ENCODE peak calls at places on chromosomes 13 and 19, in five cellular contexts. F, S, I, L and C are unnamed samples.

GRCh38 chr13:66347718-66348117 is 882.4 kb downstream of the PCDH9 start:
- DNase-seq in I (no peak), L (no peak), F (no peak), S (no peak), C (peak; percentile 19)

GRCh38 chr13:104635879-104636278 is 1569.7 kb upstream of the SLC10A2 start:
- DNase-seq in I (no peak), F (no peak), S (no peak), L (no peak), C (no peak)

GRCh38 chr19:43809762-43810696 is 7.8 kb upstream of the LYPD5 start:
- DNase-seq in S (peak; percentile 81), I (no peak), F (no peak), L (peak; percentile 25), C (no peak)

GRCh38 chr19:29326351-29326750 is 113.4 kb upstream of the UQCRFS1 start:
- DNase-seq in F (no peak), S (no peak), I (no peak), L (no peak), C (no peak)

GRCh38 chr13:42312817-42313431 is 41.0 kb downstream of the AKAP11 start:
- DNase-seq in I (no peak), S (no peak), F (no peak), L (no peak), C (no peak)

GRCh38 chr13:45466359-45466758 is 1.6 kb downstream of the COG3 start:
- DNase-seq in F (no peak), S (no peak), L (no peak), I (no peak), C (no peak)

GRCh38 chr19:6510618-6511017 is 8.5 kb upstream of the TUBB4A start:
- DNase-seq in I (no peak), S (no peak), L (no peak), F (no peak), C (no peak)

GRCh38 chr13:99206873-99207272 is 6.2 kb downstream of the UBAC2 start:
- DNase-seq in F (no peak), L (no peak), S (no peak), I (no peak), C (no peak)

GRCh38 chr13:33550885-33551284 is 265.3 kb upstream of the STARD13 start:
- DNase-seq in F (no peak), I (no peak), S (no peak), L (no peak), C (no peak)

GRCh38 chr19:27793644-27794443 is 1419.1 kb downstream of the UQCRFS1 start:
- DNase-seq in I (peak; percentile 91), S (peak; percentile 95), L (peak; percentile 95), F (peak; percentile 95), C (peak; percentile 82)

GRCh38 chr13:98778749-98779148 is 26.3 kb upstream of the SLC15A1 start:
- DNase-seq in S (no peak), F (no peak), L (peak; percentile 72), I (no peak), C (peak; percentile 9)

GRCh38 chr19:27901078-27901477 is 1311.9 kb downstream of the UQCRFS1 start:
- DNase-seq in S (no peak), F (no peak), L (no peak), I (no peak), C (no peak)

GRCh38 chr19:618674-619285 is 14.6 kb downstream of the POLRMT start:
- DNase-seq in S (no peak), L (no peak), I (no peak), F (no peak), C (no peak)
- H3K4me3 ChIP-seq in S (no peak overlapping the region), L (no peak overlapping the region), I (no peak overlapping the region), F (no peak overlapping the region), C (no peak overlapping the region)

GRCh38 chr13:69553976-69554375 is 553.6 kb upstream of the ATXN8OS start:
- DNase-seq in L (no peak), I (no peak), S (no peak), F (no peak), C (no peak)

GRCh38 chr13:69551193-69551592 is 556.4 kb upstream of the ATXN8OS start:
- DNase-seq in I (no peak), L (no peak), S (no peak), F (no peak), C (no peak)

GRCh38 chr13:69556540-69557196 is 551.0 kb upstream of the ATXN8OS start:
- DNase-seq in S (no peak), I (no peak), L (no peak), F (no peak), C (no peak)
- TF ChIP-seq CTCF in S (no peak), I (no peak), L (no peak), F (no peak), C (peak; percentile 16)

DNA sequence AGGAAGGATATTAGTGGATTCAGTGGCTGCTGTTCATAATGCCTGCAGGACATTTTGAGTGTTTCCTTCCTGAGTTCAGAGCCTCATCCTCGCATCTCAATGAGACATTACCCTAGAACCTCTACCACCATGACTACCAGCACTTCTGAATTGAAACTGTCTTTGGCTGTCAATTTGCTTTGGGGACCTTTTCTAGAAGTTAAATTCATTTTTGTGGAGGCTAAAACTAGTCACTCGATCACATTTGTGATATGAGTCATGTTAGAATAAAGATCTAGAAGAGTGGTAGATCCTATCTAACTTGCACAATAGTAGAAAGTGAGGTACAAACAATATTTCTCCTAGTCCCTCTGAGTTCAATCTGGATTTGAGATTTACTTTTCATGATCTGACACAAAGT is 124.9 kb downstream of the KCNRG start:
- DNase-seq in F (no peak), I (no peak), L (no peak), S (peak; percentile 30), C (no peak)
- H3K4me3 ChIP-seq in F (no peak overlapping the region), I (no peak overlapping the region), L (no peak overlapping the region), S (no peak overlapping the region), C (no peak overlapping the region)

DNA sequence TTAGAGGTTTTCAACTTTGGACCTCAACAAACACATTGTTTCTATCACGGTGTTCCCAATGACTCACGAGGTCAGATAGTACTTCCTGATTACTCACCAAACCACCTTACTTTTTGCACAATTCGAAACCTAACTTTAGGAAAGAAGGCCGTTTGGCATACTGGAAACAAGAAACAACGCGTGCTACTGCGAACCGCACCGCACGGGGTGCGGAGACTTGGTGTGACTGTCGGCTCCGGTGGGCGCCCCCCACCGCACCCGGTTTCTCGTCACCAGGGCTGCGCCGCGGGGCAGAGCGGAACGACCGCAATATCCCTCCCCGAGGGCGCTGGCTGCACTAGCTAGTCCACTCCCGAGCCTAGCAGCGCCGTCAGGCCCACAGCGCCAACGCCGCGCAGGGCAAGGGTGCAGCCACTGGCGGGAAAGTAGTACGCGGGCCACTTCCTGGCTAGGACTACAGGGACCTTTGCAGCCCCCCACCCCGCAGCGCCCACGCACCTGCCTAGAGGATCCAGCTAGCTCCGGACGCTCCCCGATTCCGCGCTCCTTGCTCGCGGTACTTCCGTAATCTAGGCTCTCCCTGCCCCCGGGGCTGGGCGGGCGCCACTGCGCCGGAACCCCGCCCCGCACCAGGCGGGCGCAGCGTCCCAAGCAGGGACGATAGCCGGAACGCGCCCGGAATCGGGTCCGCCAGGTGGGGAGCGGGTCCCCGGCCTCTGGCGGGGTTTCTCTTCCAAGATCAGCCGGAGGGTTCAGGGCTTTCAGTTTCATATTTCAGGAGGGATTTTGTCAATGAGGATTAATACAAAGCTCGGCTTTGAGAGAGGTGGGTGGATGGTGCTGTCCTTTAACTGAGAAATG is at the start of gene PARP4:
- DNase-seq in I (peak; percentile 77), F (peak; percentile 91), S (peak; percentile 86), L (peak; percentile 72), C (peak; percentile 81)
- TF ChIP-seq CTCF in I (peak; percentile 16), F (no peak), S (peak; percentile 36), L (no peak), C (no peak)

GRCh38 chr19:41540041-41540695 is 35.8 kb upstream of the CEACAM21 start:
- DNase-seq in S (no peak), F (no peak), I (no peak), L (no peak), C (no peak)
- H3K4me3 ChIP-seq in S (no peak overlapping the region), F (no peak overlapping the region), I (no peak overlapping the region), L (no peak overlapping the region), C (no peak overlapping the region)

DNA sequence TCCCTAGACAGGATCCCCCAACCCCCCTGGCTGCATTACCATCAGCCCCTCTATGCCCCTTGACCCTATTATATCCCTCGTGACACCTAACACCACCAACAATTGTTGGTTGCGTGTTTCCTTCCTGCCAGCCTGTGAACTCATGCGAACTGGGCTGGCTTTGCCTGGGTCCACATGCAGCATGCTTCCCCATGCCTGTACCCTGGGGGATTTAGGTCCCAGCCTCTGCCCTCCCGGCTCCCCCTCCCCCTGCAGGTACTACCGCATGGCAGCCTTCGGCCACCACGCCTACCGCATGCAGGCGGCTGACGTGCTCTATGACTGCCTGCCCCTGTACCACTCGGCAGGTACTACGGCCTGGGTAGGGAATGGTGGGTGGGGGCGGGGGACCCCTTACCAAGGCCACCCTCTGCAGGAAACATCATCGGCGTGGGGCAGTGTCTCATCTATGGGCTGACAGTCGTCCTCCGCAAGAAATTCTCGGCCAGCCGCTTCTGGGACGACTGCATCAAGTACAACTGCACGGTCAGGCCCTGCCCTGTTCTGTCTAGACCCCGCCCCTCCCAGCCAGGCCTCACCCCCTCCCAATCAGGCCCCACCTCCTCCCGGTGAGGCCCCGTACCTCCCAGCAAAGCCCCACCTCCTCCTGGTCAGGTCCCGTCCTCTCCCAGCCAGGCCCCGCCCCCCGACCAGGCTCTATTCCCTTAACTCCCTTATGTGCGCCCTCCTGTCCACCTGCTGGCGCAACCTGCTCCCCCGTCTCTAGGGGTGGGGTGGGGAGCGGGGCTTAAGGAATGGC is 18.5 kb downstream of the SLC27A1 start:
- DNase-seq in L (no peak), S (peak; percentile 93), F (peak; percentile 81), I (peak; percentile 91), C (no peak)
- TF ChIP-seq CTCF in L (peak; percentile 8), S (peak; percentile 78), F (no peak), I (peak; percentile 41), C (peak; percentile 35)